ENCODE peak calls at places on chromosomes 7 and 10, in eight cellular contexts. Z, B, C, M, E, O, J and T are unnamed samples.

GRCh38 chr7:108181073-108181985 is 51.2 kb upstream of the LAMB4 start:
- DNase-seq in C (peak), M (peak), Z (peak), J (peak), B (peak), O (peak), E (peak), T (peak)

GRCh38 chr7:134298902-134299683 is 17.6 kb downstream of the SLC35B4 start:
- DNase-seq in C (no peak), O (no peak), Z (no peak), E (no peak), M (no peak), J (no peak), B (no peak), T (no peak)

GRCh38 chr10:110358869-110359629 is 54.3 kb upstream of the SMNDC1 start:
- DNase-seq in E (peak), B (no peak), O (no peak), J (no peak), C (no peak), Z (peak), M (no peak), T (peak)

GRCh38 chr7:6658618-6659345 is 21.7 kb downstream of the ZNF316 start:
- DNase-seq in E (no peak), Z (no peak), M (no peak), B (no peak), O (no peak), C (no peak), J (no peak), T (peak)

GRCh38 chr7:54992876-54993490 is 25.8 kb upstream of the EGFR start:
- DNase-seq in O (no peak), C (no peak), E (no peak), Z (no peak), B (no peak), J (no peak), M (no peak), T (peak)

GRCh38 chr7:112622159-112622715 is 141.4 kb downstream of the LSMEM1 start:
- DNase-seq in O (no peak), J (no peak), M (no peak), C (peak), B (no peak), Z (no peak), E (no peak), T (no peak)

GRCh38 chr7:149856583-149856982 is 17.2 kb upstream of the ATP6V0E2 start:
- DNase-seq in O (no peak), J (no peak), M (no peak), B (no peak), Z (no peak), E (no peak), C (no peak), T (no peak)

GRCh38 chr10:100346351-100346764 is 675 bp upstream of the SCD start:
- DNase-seq in Z (peak), B (peak), J (peak), O (peak), M (no peak), E (peak), C (peak), T (peak)

GRCh38 chr10:110529596-110530011 is 31.9 kb downstream of the DUSP5 start:
- DNase-seq in E (no peak), B (no peak), M (no peak), O (no peak), Z (no peak), C (no peak), J (peak), T (no peak)

GRCh38 chr10:78899996-78900714 is 168.6 kb upstream of the ZMIZ1 start:
- DNase-seq in E (no peak), B (peak), C (no peak), J (no peak), O (no peak), M (no peak), Z (no peak), T (no peak)

GRCh38 chr7:157224627-157225026 is 85.9 kb downstream of the UBE3C start:
- DNase-seq in E (no peak), B (peak), J (no peak), C (peak), M (no peak), O (peak), Z (peak), T (peak)

GRCh38 chr7:2440608-2441245 is 35.5 kb downstream of the GRIFIN start:
- DNase-seq in J (no peak), B (peak), Z (no peak), O (no peak), M (no peak), C (no peak), E (no peak), T (no peak)

DNA sequence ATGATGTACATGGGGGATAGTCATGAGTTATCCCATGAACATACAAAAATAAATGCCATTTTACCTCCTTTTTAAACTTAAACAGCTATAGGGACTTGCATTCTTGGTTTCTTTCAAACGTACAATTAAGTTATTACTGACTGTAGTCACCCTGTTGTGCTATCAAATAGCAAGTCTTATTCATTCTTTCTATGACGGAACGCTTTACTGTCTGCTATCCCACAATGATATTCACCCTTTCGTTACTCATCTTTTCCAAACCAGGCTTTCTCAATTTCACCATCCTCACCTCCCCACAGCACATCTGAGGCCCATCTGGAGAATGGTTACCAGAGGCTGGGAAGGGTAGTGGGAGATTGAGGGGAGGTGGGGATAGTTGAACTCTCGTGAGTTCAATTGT is 218.8 kb downstream of the PHF14 start:
- DNase-seq in O (no peak), Z (no peak), M (no peak), B (no peak), J (no peak), C (no peak), E (no peak), T (no peak)
- H3K4me3 ChIP-seq in O (no peak), Z (no peak), M (peak), B (no peak), J (no peak), C (no peak), E (no peak), T (no peak)

GRCh38 chr10:73359492-73359891 is 828 bp upstream of the CFAP70 start:
- DNase-seq in O (no peak), J (no peak), C (no peak), M (no peak), B (no peak), E (no peak), Z (no peak), T (no peak)

GRCh38 chr10:73357821-73358220 is 843 bp downstream of the CFAP70 start:
- DNase-seq in E (no peak), B (no peak), O (no peak), Z (no peak), C (no peak), M (no peak), J (no peak), T (no peak)

DNA sequence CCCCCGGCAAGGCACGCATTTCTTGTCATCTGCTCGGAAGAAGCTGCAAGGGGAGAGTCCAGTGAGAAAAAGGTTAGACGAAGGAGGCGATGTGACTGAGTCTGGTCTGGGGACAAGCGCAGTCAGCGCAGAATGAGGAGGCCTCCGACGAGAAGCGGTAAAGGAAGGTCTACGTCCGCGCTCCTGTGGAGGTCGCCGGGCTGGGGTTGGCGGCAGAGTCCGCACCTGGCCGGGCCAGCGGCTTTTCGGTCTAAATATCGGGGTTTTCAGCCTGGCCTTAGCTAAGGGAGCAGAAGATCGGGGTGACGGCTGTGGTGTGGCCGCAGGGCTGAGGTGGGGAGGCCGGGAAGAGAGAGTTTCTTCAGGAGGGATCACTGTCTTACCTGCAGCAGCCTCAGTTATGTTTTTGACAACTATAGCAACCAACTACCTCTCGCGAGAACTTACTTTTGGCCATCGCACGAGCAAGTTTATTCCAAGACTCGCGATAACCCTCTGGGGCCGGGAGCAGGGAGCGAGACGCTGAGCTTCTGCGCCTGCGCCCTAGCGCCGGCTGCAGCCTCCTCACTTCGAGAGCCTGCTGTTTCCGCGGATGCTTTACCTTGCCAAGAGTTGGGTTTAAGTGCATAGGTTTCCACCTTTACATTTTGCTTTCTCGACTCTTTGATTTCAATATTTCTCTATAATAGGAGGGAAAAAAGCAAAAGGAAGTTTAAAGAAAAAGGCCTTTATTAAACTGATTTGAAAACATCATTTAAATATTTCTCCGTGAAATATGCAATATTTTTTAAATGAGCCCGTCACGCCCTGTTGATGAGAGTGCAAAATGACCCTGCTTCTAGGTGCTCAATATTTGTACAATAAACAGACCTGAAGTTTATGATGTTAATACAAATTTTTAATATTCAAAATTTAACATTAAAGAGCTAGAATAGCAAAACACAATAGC is at the start of gene CFAP70:
- DNase-seq in B (peak), O (peak), M (peak), Z (peak), C (no peak), J (peak), E (no peak), T (peak)
- TF ChIP-seq POLR2A in B (peak), O (peak), M (peak), Z (peak), C (no peak), J (peak), E (no peak), T (no peak)

GRCh38 chr7:75798770-75799169 is 14.8 kb downstream of the CCL24 start:
- DNase-seq in J (no peak), E (no peak), M (no peak), B (peak), O (no peak), C (peak), Z (no peak), T (no peak)

GRCh38 chr7:75796420-75796819 is 17.2 kb downstream of the CCL24 start:
- DNase-seq in M (no peak), C (no peak), B (no peak), O (no peak), J (no peak), E (no peak), Z (no peak), T (no peak)

GRCh38 chr7:75793676-75794075 is 19.9 kb downstream of the CCL24 start:
- DNase-seq in B (no peak), C (no peak), Z (no peak), M (no peak), O (no peak), J (no peak), E (no peak), T (no peak)

GRCh38 chr7:75795831-75796285 is 17.7 kb downstream of the CCL24 start:
- DNase-seq in M (no peak), C (peak), O (no peak), J (no peak), E (no peak), Z (no peak), B (no peak), T (peak)
- TF ChIP-seq MAX in M (no peak), C (no peak), O (no peak), J (no peak), E (no peak), Z (no peak), B (no peak), T (no peak)

DNA sequence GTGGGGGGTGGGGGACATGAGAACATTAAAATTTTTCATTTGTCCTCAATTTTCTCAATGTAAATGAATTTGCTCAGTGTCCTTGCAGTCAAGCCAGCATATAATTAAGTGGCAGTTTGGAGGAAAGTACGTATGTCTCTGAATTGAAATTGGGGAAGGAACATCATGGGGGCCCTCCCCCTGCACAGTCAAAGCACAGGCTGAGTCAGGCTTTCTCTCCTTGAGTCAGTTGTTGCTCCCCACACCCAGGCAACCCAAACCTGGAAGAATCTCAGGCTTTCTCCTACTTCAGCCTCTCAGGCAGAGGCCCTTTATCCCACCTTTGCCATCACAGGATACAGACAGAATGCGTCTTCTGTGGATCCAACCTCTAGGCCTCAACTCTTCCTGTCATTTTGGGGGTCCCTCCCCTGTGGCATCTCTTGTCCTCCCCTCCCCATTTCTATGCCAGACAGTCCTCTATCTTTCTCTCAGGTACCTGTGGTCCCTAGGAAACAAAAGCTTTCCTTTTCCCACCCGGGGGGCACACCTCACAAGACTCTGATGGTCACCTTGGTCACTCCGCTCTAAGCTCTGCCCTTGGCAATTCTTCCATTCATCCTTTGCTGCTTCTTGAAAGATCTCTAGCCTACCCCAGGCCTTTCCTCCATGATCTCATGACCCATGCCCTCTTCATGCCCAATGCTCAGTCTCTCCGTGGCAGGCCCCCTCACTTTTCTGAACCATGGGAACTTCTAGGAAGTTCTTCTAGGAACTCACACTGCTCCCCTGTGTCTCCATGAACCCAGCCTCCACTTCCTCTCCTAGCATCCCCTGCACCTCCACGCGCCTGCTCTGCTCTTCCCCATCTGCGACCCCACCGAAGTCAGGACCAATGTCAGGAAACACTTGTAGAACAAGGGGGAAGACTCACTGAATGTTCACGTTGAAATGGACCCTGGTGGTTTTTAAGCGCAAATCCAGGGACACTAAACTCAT is 40.4 kb downstream of the CREB3L2 start:
- DNase-seq in J (no peak), Z (no peak), B (no peak), O (no peak), C (peak), E (no peak), M (no peak), T (peak)
- H3K4me3 ChIP-seq in J (no peak), Z (no peak), B (no peak), O (no peak), C (no peak), E (no peak), M (no peak), T (no peak)

DNA sequence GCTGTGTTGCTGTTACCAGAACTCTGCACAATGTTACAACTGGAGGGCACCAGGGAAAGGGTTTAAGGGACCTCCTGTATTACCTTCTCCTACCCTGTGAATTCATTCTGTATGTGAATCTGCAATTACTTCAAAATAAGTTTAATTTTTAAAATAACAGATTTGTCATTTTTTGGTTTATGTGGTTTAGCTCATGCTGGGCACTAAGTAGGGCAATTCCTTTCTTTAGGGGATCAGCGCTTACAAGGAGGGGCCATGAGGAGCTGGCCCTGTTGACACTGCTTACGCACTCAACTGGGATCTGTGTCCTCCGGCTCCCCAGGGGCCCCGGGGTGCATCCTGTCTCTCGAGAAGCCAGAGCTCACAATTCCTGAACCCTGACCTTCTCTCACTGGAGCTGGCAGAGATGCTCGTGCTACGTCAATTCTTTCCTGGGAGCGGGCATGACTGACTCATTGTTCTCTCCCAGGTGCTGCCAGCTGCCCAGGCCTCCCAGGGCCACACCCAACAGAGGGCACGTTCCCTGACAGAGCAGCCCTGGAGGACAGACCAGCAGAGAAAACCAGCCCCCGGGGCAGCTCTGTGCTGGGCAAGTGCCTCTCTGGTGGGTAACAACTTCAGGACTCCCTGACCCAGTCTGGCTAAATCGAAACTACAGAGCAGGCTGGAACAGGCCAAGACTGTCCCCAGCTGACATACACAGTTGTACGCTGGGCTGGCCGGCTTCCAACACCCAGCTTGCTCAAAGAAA is 36.8 kb downstream of the CTBP2 start:
- DNase-seq in M (no peak), O (peak), J (no peak), E (peak), B (no peak), Z (peak), C (no peak), T (no peak)
- TF ChIP-seq POLR2A in M (no peak), O (no peak), J (no peak), E (no peak), B (no peak), Z (no peak), C (no peak), T (no peak)

DNA sequence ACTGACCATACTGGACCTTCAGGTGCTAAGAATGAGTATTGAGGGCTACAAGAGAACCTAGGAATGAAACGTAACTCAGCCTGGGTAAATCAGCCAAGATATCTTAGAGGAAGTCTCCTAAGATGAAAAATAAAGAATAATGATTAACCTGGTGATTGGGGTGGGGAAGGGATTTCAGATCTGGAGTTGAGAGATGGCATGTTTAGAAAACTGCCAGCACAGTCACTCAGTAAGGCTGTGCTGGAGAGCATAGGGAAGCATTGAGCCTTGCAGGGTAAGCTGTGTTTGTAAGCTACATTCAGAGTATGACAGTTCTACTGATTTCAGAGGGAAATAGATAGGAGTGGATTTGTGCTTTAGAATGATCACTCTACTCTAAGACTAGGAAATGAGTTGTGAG is 1.9 kb upstream of the MALRD1 start:
- DNase-seq in B (no peak), Z (no peak), E (no peak), C (no peak), J (no peak), O (no peak), M (no peak), T (no peak)
- TF ChIP-seq MAX in B (no peak), Z (no peak), E (no peak), C (no peak), J (no peak), O (no peak), M (no peak), T (no peak)

GRCh38 chr7:42770106-42770505 is 141.8 kb downstream of the C7orf25 start:
- DNase-seq in M (no peak), B (no peak), E (no peak), Z (no peak), O (no peak), C (no peak), J (no peak), T (no peak)
- H3K4me3 ChIP-seq in M (no peak), B (no peak), E (no peak), Z (no peak), O (no peak), C (no peak), J (no peak), T (no peak)

GRCh38 chr10:89185658-89186057 is 21.5 kb downstream of the CH25H start:
- DNase-seq in O (peak), Z (no peak), B (no peak), E (no peak), M (no peak), C (no peak), J (no peak), T (no peak)

GRCh38 chr10:89183571-89183970 is 23.5 kb downstream of the CH25H start:
- DNase-seq in Z (no peak), E (no peak), C (no peak), O (no peak), B (no peak), J (no peak), M (no peak), T (no peak)

GRCh38 chr10:89184638-89185037 is 22.5 kb downstream of the CH25H start:
- DNase-seq in B (no peak), Z (no peak), M (no peak), E (no peak), C (no peak), J (no peak), O (no peak), T (no peak)

GRCh38 chr10:89182894-89183293 is 24.2 kb downstream of the CH25H start:
- DNase-seq in M (no peak), O (no peak), E (no peak), J (no peak), B (no peak), Z (no peak), C (no peak), T (no peak)
- TF ChIP-seq POLR2A in M (no peak), O (no peak), E (no peak), J (no peak), B (no peak), Z (no peak), C (no peak), T (no peak)

GRCh38 chr10:117541909-117542705 is 439 bp upstream of the EMX2 start:
- DNase-seq in J (no peak), Z (peak), E (no peak), C (no peak), B (no peak), O (no peak), M (no peak), T (no peak)

GRCh38 chr10:117539903-117540639 is 2.5 kb upstream of the EMX2 start:
- DNase-seq in C (no peak), J (no peak), M (no peak), B (no peak), Z (no peak), O (no peak), E (no peak), T (no peak)

GRCh38 chr10:117540640-117541404 is 1.7 kb upstream of the EMX2 start:
- DNase-seq in C (no peak), E (no peak), M (no peak), O (no peak), Z (no peak), B (no peak), J (no peak), T (no peak)

GRCh38 chr10:117542706-117543244 is at the start of gene EMX2:
- DNase-seq in J (no peak), O (no peak), B (no peak), Z (no peak), C (no peak), E (no peak), M (no peak), T (no peak)

GRCh38 chr10:117541405-117541908 is 1.1 kb upstream of the EMX2 start:
- DNase-seq in O (no peak), B (no peak), E (no peak), J (no peak), C (no peak), Z (no peak), M (no peak), T (no peak)
- TF ChIP-seq MAX in O (no peak), B (no peak), E (no peak), J (no peak), C (no peak), Z (no peak), M (no peak), T (no peak)